ENCODE peak calls at places on chromosomes 12 and 14, in seven cellular contexts. O is fibroblast of the aortic adventitia; B is CD8-positive, alpha-beta T cell; S is uterus; I is neural progenitor cell; G is lower lobe of right lung; D is fibroblast of lung. P is an unnamed sample.
A peak's percentile ranks its signal among the peaks of the same experiment; 100 is the strongest.

GRCh38 chr12:109462868-109463692 is 14.0 kb downstream of the KCTD10 start:
- DNase-seq in O (peak; percentile 99), B (no peak), S (peak; percentile 93), I (peak; percentile 26), G (peak; percentile 78), D (peak; percentile 99), P (peak; percentile 98)

GRCh38 chr14:97138801-97139200 is 341.6 kb downstream of the VRK1 start:
- DNase-seq in O (no peak), B (no peak), S (no peak), I (peak; percentile 47), G (no peak), D (no peak), P (no peak)

GRCh38 chr12:110251381-110251780 is 29.7 kb upstream of the ATP2A2 start:
- DNase-seq in O (no peak), B (no peak), S (no peak), I (no peak), G (no peak), D (no peak), P (no peak)

GRCh38 chr12:52120951-52121847 is 41.7 kb downstream of the SMIM41 start:
- DNase-seq in O (no peak), B (no peak), S (no peak), I (no peak), G (no peak), D (peak; percentile 46), P (no peak)

GRCh38 chr12:11901687-11902524 is 168.8 kb upstream of the BCL2L14 start:
- DNase-seq in O (no peak), B (no peak), S (no peak), I (no peak), G (no peak), D (no peak), P (no peak)

GRCh38 chr14:61469771-61470170 is 148.4 kb downstream of the PRKCH start:
- DNase-seq in O (no peak), B (no peak), S (no peak), I (no peak), G (no peak), D (no peak), P (no peak)

GRCh38 chr14:104421892-104422291 is 157.7 kb upstream of the C14orf180 start:
- DNase-seq in O (no peak), B (no peak), S (no peak), I (no peak), G (no peak), D (no peak), P (no peak)

GRCh38 chr12:124336184-124336437 is 41.2 kb downstream of the RFLNA start:
- DNase-seq in O (no peak), B (no peak), S (no peak), I (no peak), G (no peak), D (no peak), P (no peak)

GRCh38 chr14:85342858-85343607 is 186.9 kb upstream of the FLRT2 start:
- DNase-seq in O (peak; percentile 73), B (no peak), S (no peak), I (no peak), G (no peak), D (no peak), P (no peak)

GRCh38 chr14:91327201-91327600 is 82.7 kb upstream of the GPR68 start:
- DNase-seq in O (no peak), B (no peak), S (peak; percentile 51), I (no peak), G (no peak), D (no peak), P (no peak)

GRCh38 chr12:106918746-106919145 is 37.0 kb upstream of the TMEM263 start:
- DNase-seq in O (peak; percentile 14), B (no peak), S (no peak), I (peak; percentile 86), G (no peak), D (no peak), P (no peak)

GRCh38 chr12:47417146-47417545 is 288.7 kb downstream of the RPAP3 start:
- DNase-seq in O (no peak), B (no peak), S (no peak), I (no peak), G (no peak), D (no peak), P (no peak)

GRCh38 chr14:59118171-59118570 is 70.3 kb upstream of the DAAM1 start:
- DNase-seq in O (no peak), B (no peak), S (no peak), I (no peak), G (no peak), D (no peak), P (no peak)

GRCh38 chr14:33986804-33987203 is 35.9 kb upstream of the EGLN3 start:
- DNase-seq in O (peak; percentile 58), B (no peak), S (peak; percentile 39), I (no peak), G (no peak), D (peak; percentile 98), P (peak; percentile 57)

GRCh38 chr14:25381498-25381897 is 331.6 kb upstream of the STXBP6 start:
- DNase-seq in O (no peak), B (no peak), S (no peak), I (peak; percentile 9), G (no peak), D (no peak), P (no peak)

GRCh38 chr14:24848427-24848826 is 201.5 kb downstream of the STXBP6 start:
- DNase-seq in O (peak; percentile 43), B (no peak), S (no peak), I (no peak), G (no peak), D (peak; percentile 80), P (peak; percentile 24)

GRCh38 chr12:40225984-40226602 is 1.3 kb downstream of the LRRK2 start:
- DNase-seq in O (no peak), B (no peak), S (no peak), I (no peak), G (no peak), D (no peak), P (no peak)
- H3K4me3 ChIP-seq in O (peak overlapping the region; percentile 74), B (no peak overlapping the region), S (peak overlapping the region; percentile 70), I (no peak overlapping the region), G (peak overlapping the region; percentile 67), D (peak overlapping the region; percentile 74), P (no peak overlapping the region)

GRCh38 chr12:77151030-77151429 is 85.7 kb upstream of the E2F7 start:
- DNase-seq in O (no peak), B (no peak), S (no peak), I (no peak), G (no peak), D (no peak), P (no peak)

GRCh38 chr12:77153706-77154105 is 88.3 kb upstream of the E2F7 start:
- DNase-seq in O (no peak), B (no peak), S (no peak), I (no peak), G (no peak), D (no peak), P (no peak)

GRCh38 chr12:77152623-77153193 is 87.3 kb upstream of the E2F7 start:
- DNase-seq in O (peak; percentile 85), B (no peak), S (no peak), I (peak; percentile 63), G (no peak), D (peak; percentile 57), P (no peak)
- TF ChIP-seq CTCF in O (peak; percentile 70), B (no peak), S (peak; percentile 49), I (peak; percentile 79), G (peak; percentile 43), D (peak; percentile 67), P (peak; percentile 59)

GRCh38 chr14:47596860-47597259 is 78.5 kb downstream of the MDGA2 start:
- DNase-seq in O (no peak), B (no peak), S (no peak), I (no peak), G (no peak), D (no peak), P (no peak)

GRCh38 chr14:47590763-47591162 is 84.6 kb downstream of the MDGA2 start:
- DNase-seq in O (no peak), B (no peak), S (no peak), I (no peak), G (no peak), D (no peak), P (no peak)

DNA sequence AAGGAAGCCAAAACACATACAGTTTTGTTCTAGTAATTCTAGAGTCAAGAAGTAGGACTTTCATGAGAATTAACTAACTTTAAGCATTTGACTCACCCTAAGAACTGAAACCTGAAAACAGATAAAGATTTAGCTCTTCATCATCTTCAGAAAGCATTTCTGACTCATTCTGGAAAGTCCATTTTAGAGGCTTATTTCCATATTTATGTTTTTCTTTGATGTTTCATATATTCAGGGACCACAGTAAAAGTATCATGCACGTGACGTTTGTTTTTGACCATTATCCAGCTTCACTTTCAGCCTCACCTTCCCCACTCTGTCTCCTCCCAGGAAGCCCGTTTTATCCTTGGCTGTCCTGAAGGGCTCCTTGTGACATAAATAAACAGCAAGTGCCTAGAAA is 79.2 kb downstream of the MDGA2 start:
- DNase-seq in O (no peak), B (no peak), S (no peak), I (no peak), G (no peak), D (no peak), P (no peak)
- H3K4me3 ChIP-seq in O (no peak overlapping the region), B (no peak overlapping the region), S (no peak overlapping the region), I (no peak overlapping the region), G (no peak overlapping the region), D (no peak overlapping the region), P (no peak overlapping the region)

DNA sequence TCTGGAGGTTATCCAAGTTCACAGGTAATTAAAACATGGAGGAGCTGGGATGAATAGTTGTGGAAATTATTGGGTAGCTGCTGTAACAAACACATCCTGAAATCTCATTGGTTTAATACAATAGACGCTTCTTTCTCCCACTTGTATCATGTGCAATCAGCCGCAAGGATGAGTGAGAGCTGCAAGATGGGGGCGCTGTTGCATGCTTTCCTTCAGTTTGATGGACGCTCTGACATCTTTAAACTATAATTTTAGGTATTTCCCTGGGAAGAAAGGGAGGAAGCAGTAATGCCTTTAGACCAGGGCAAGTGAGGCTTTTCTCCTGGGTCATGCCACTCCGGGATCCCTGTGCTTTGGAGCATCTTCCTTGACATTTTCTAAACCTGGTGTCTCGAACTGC is 178.7 kb downstream of the PAWR start:
- DNase-seq in O (no peak), B (no peak), S (no peak), I (peak; percentile 47), G (no peak), D (no peak), P (no peak)
- TF ChIP-seq CTCF in O (no peak), B (no peak), S (no peak), I (peak; percentile 65), G (no peak), D (no peak), P (no peak)

P was measured in AG09309.